ENCODE peak calls at places on chromosomes 13 and 19, in five cellular contexts. O is A549, N is K562, H is HepG2, T is GM12878. E is an unnamed sample.

GRCh38 chr19:48628486-48629296 is 8.5 kb downstream of the DBP start:
- DNase-seq in H (no peak), T (no peak), O (no peak), N (no peak), E (no peak)

GRCh38 chr13:20553309-20553708 is 13.6 kb upstream of the IFT88 start:
- DNase-seq in H (peak; percentile 83), N (no peak), T (no peak), O (no peak), E (no peak)

GRCh38 chr13:50236898-50237318 is 221.7 kb downstream of the KCNRG start:
- DNase-seq in T (peak; percentile 78), O (no peak), H (no peak), N (no peak), E (no peak)

GRCh38 chr13:40786568-40786996 is 2.8 kb upstream of the SLC25A15 start:
- DNase-seq in H (peak; percentile 90), O (no peak), T (no peak), N (no peak), E (no peak)

GRCh38 chr13:38707433-38707832 is 20.6 kb downstream of the FREM2 start:
- DNase-seq in T (no peak), O (no peak), N (no peak), H (no peak), E (no peak)

GRCh38 chr13:31846984-31847752 is 107.8 kb downstream of the RXFP2 start:
- DNase-seq in T (no peak), O (no peak), H (no peak), N (peak; percentile 36), E (peak; percentile 44)

GRCh38 chr13:74024856-74025255 is 109.3 kb downstream of the KLF12 start:
- DNase-seq in N (no peak), H (peak; percentile 70), O (no peak), T (no peak), E (no peak)

GRCh38 chr13:108376308-108376707 is 106.8 kb downstream of the TNFSF13B start:
- DNase-seq in N (no peak), H (no peak), T (no peak), O (no peak), E (no peak)

GRCh38 chr13:80945328-80945727 is 604.4 kb upstream of the SPRY2 start:
- DNase-seq in T (no peak), H (peak; percentile 71), O (no peak), N (no peak), E (peak; percentile 79)

GRCh38 chr13:49428041-49428763 is 15.7 kb downstream of the CAB39L start:
- DNase-seq in O (no peak), T (no peak), H (no peak), N (no peak), E (no peak)

GRCh38 chr13:33138441-33138840 is 122.2 kb downstream of the KL start:
- DNase-seq in O (no peak), T (no peak), H (no peak), N (no peak), E (no peak)
- TF ChIP-seq REST in O (no peak), T (no peak), H (no peak), N (no peak), E (no peak)

GRCh38 chr19:400976-401835 is 7.7 kb downstream of the C2CD4C start:
- DNase-seq in H (no peak), N (no peak), T (no peak), O (no peak), E (no peak)
- TF ChIP-seq JUNB in H (no peak), N (no peak), T (no peak), O (no peak), E (no peak)

DNA sequence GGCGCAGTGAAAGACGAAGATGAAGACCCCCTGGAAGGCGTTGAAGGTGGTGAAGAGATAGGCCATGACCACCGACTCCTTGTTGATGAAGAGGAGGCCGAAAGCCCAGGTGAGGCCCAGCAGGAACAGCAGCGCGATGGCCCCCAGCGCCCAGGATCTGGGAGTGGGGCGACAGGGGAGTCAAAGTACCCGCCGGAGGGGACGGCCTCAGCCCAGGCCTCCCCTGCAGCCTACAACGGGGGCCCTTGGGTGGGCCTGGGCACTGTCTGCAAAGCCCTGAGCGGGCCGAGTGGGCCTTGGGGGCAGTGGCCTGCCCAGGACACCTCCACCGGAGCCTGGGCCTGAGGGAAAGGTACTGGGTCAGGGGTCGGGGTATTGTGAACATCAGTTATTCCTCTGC is 19.0 kb upstream of the ASF1B start:
- DNase-seq in H (no peak), N (no peak), O (no peak), T (no peak), E (no peak)
- TF ChIP-seq REST in H (no peak), N (no peak), O (no peak), T (no peak), E (no peak)

GRCh38 chr19:3132971-3133792 is 2.7 kb upstream of the GNA15 start:
- DNase-seq in O (no peak), H (no peak), N (peak; percentile 79), T (peak; percentile 85), E (no peak)
- TF ChIP-seq JUNB in O (no peak), H (no peak), N (no peak), T (peak; percentile 69), E (no peak)

DNA sequence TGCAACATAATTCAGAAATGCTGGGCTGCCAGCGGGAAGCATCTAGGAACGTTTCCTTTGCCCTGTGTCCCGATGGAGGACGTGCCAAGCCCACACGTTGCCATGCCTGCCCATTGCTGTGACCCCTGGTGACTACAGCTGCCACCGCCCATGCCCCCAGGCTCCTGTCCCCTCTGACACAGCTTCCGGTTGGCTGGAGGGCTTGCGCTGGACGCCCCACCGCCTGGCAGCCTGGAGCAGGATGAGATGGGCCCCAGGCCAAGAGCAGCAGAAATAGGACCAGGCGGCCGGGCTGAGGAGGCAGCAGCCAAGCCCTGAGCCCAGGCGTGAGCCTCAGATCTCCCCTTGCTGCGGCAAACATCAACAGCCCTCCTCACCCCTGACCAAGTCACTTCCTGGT is 125.9 kb downstream of the COL4A2 start:
- DNase-seq in H (no peak), O (no peak), T (no peak), N (no peak), E (no peak)
- TF ChIP-seq REST in H (no peak), O (no peak), T (no peak), N (no peak), E (no peak)